ENCODE peak calls at places on chromosomes 5 and 9, in four cellular contexts. Y is vagina; B is CD4-positive, alpha-beta T cell; S is adrenal gland. Z is an unnamed sample.

GRCh38 chr9:23590601-23591000 is 235.4 kb downstream of the ELAVL2 start:
- DNase-seq in Y (no peak), B (no peak), S (no peak), Z (no peak)

GRCh38 chr5:150000990-150001659 is 586 bp downstream of the HMGXB3 start:
- DNase-seq in Y (no peak), B (peak), S (peak), Z (peak)

GRCh38 chr9:90795084-90795483 is 6.5 kb upstream of the SYK start:
- DNase-seq in Y (no peak), B (no peak), S (no peak), Z (no peak)

GRCh38 chr5:62732677-62733121 is 154.1 kb downstream of the LRRC70 start:
- DNase-seq in Y (no peak), B (no peak), S (peak), Z (no peak)

GRCh38 chr9:70529833-70530232 is 115.4 kb upstream of the KLF9 start:
- DNase-seq in Y (no peak), B (no peak), S (no peak), Z (no peak)

GRCh38 chr5:137735531-137736284 is at the start of gene KLHL3:
- DNase-seq in Y (no peak), B (peak), S (no peak), Z (peak)

GRCh38 chr5:72543365-72543764 is 36.2 kb upstream of the ZNF366 start:
- DNase-seq in Y (no peak), B (no peak), S (no peak), Z (no peak)

GRCh38 chr9:16202913-16203734 is 650.3 kb downstream of the CCDC171 start:
- DNase-seq in Y (no peak), B (no peak), S (no peak), Z (no peak)

GRCh38 chr5:6638236-6638635 is 5.0 kb downstream of the SRD5A1 start:
- DNase-seq in Y (no peak), B (no peak), S (no peak), Z (no peak)

GRCh38 chr9:99016681-99017387 is 73.1 kb downstream of the COL15A1 start:
- DNase-seq in Y (peak), B (no peak), S (no peak), Z (no peak)

GRCh38 chr5:130912088-130912487 is 253.0 kb downstream of the HINT1 start:
- DNase-seq in Y (no peak), B (no peak), S (no peak), Z (no peak)
- TF ChIP-seq CTCF in Y (no peak), B (no peak), S (no peak), Z (no peak)

GRCh38 chr5:61641748-61642565 is 309.9 kb downstream of the ZSWIM6 start:
- DNase-seq in Y (peak), B (no peak), S (no peak), Z (no peak)
- TF ChIP-seq CTCF in Y (no peak), B (no peak), S (no peak), Z (no peak)

DNA sequence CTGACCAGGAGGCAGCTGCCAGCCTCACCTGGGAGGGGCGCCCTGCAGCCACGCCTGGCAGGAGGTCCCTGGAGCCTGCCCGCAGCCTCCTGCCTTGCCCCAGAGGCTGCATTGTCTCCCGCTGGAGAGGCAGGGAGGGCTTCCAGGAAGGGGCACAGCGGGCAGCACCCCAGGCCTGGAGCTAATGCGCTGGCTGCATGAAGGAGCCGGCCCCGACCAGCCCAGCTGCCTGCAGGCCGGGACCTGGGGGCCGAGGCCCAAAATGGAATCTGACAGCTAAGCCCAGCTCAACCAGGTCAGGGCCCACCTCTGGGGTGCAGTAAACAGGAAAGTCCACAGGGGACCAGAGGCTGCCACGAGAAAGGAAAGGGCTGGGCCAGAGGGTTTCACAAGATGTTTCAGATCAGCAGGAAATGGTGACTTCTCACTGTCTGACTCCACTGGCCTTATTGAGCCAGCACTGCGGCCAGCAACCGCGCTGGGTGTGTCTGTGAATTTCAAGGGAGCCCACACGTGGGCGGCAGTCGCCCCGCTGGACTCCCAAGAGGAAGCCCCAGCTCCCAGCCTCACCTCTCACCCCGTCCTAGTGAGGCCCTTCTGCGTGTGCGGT is 18.6 kb upstream of the NOTCH1 start:
- DNase-seq in Y (no peak), B (no peak), S (peak), Z (no peak)
- TF ChIP-seq CTCF in Y (peak), B (no peak), S (no peak), Z (no peak)

DNA sequence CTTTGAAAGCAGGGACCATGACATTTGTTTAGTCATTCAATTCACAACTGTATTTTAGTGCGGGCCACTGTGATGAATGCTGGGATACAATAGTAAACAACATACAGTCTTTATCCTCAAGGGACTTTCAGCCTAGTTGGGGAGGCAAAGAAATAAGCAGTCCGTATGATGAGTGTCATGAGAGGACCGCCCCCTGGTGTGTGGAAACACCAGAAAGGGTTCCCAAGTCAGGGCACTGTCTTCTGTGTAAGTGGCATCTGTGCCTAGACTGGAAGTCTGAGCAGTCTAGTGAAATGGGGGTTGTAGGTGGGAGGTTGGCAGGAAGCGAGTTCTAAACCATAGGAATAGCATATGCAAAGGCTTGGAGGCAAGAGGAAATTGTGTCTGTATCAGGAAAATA is 6.8 kb downstream of the C9orf43 start:
- DNase-seq in Y (no peak), B (no peak), S (no peak), Z (no peak)
- TF ChIP-seq CTCF in Y (no peak), B (peak), S (no peak), Z (no peak)

DNA sequence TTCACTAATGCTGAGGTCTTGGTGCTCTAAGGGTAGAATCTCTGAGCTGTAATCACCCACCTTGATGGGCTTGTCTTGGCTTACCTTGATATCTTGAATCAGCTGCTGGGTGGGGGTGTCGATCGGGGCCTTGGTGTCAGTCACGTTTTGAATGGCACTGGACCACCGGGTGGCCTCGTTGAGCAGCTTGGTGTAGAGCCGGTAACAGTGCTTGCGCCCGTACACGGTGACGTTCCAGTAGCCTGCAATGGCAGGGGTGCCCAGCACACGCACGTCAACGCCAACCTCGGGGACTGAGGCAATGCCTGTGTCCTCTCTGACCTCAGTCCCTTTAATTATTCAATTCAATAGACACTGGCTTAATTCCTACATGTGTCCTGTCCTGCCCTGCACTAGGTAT is 63.1 kb upstream of the RETREG1 start:
- DNase-seq in Y (no peak), B (no peak), S (no peak), Z (no peak)
- TF ChIP-seq CTCF in Y (no peak), B (no peak), S (no peak), Z (no peak)

DNA sequence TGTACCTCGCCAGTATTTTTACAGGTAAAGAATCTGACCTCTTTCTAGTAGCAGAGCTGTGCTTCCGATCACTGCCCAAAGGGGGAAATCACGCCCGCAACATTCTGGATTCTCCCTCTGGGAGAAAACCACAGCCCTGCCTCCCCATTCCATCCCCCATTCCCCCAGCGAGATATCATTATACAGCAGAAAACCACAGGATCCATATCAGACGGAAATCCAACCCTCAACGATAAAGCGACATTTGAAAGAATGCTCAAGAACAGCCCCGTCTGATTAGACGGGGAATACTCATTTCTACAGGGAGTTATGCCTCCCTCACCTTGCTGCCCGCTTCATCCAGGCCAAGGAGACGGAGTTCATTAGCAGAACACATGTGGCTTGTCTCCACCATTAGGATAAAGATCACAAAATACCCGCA is 172.8 kb downstream of the COL23A1 start:
- DNase-seq in Y (no peak), B (no peak), S (no peak), Z (no peak)
- TF ChIP-seq CTCF in Y (no peak), B (no peak), S (no peak), Z (peak)

GRCh38 chr9:109948453-109948852 is 168.5 kb downstream of the PALM2AKAP2 start:
- DNase-seq in Y (no peak), B (no peak), S (no peak), Z (no peak)

GRCh38 chr9:109950710-109951443 is 170.9 kb downstream of the PALM2AKAP2 start:
- DNase-seq in Y (peak), B (no peak), S (no peak), Z (no peak)

GRCh38 chr9:109953300-109953699 is 173.3 kb downstream of the PALM2AKAP2 start:
- DNase-seq in Y (no peak), B (no peak), S (no peak), Z (no peak)

GRCh38 chr9:109956811-109957440 is 176.9 kb downstream of the PALM2AKAP2 start:
- DNase-seq in Y (peak), B (no peak), S (no peak), Z (no peak)

GRCh38 chr9:109953813-109954489 is 174.0 kb downstream of the PALM2AKAP2 start:
- DNase-seq in Y (peak), B (no peak), S (no peak), Z (no peak)
- TF ChIP-seq CTCF in Y (no peak), B (no peak), S (no peak), Z (no peak)

DNA sequence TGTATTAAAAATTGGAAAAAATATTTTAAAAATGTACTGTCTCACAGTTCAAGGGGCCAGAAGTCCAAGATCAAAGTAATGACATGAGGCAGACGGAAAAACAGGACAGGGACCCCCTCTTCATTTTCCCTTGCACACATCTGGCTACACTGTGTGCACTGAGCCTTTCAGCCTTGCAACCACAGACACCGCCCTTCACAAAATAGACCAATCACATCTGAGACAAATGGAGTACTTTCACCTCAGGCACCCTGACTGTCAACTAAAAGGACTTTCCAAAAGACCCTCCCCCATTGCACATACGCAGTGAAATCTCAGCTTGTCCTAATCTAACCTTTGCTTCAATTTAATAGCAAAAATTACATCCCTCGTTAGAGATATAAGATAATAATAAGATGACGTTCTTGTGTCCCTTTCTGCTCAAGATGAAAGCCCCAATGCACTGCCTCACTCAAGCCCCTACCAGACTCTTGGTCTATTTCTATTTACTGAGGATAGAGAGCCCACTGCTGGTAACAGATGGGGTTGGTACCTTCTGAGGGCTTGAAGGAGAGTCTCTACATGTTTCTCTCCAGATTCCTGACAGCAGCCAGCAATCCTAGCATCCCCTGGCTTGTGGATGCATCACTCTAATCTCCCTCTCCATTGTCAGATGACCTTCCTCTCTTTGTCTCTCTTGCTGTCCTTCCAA is 514.8 kb upstream of the ADAMTS16 start:
- DNase-seq in Y (no peak), B (no peak), S (no peak), Z (no peak)
- TF ChIP-seq CTCF in Y (no peak), B (no peak), S (no peak), Z (no peak)

GRCh38 chr5:55232985-55233928 is at the start of gene CCNO:
- DNase-seq in Y (no peak), B (peak), S (peak), Z (peak)
- TF ChIP-seq CTCF in Y (no peak), B (no peak), S (no peak), Z (no peak)